ENCODE peak calls at places on chromosomes 2 and 18, in six cellular contexts. One of them, this sample, is unnamed.

GRCh38 chr2:158795110-158795924 is at the start of gene DAPL1:
- DNase-seq in NB4: peak
- DNase-seq in SK-N-SH: peak
- DNase-seq in cardiac fibroblast: no peak
- DNase-seq in upper lobe of left lung: no peak
- DNase-seq in fibroblast of lung: no peak
- DNase-seq in this sample: no peak

GRCh38 chr2:168722592-168722991 is 79.8 kb upstream of the NOSTRIN start:
- DNase-seq in NB4: no peak
- DNase-seq in SK-N-SH: no peak
- DNase-seq in cardiac fibroblast: peak
- DNase-seq in upper lobe of left lung: no peak
- DNase-seq in fibroblast of lung: peak
- DNase-seq in this sample: no peak

GRCh38 chr2:30756051-30756719 is 51.1 kb downstream of the CAPN13 start:
- DNase-seq in NB4: peak
- DNase-seq in SK-N-SH: peak
- DNase-seq in cardiac fibroblast: peak
- DNase-seq in upper lobe of left lung: no peak
- DNase-seq in fibroblast of lung: no peak
- DNase-seq in this sample: no peak

GRCh38 chr2:127200962-127201361 is 19.1 kb downstream of the CYP27C1 start:
- DNase-seq in NB4: no peak
- DNase-seq in SK-N-SH: no peak
- DNase-seq in cardiac fibroblast: no peak
- DNase-seq in upper lobe of left lung: no peak
- DNase-seq in fibroblast of lung: no peak
- DNase-seq in this sample: no peak

GRCh38 chr18:13443546-13443945 is 225.0 kb downstream of the LDLRAD4 start:
- DNase-seq in NB4: no peak
- DNase-seq in SK-N-SH: no peak
- DNase-seq in cardiac fibroblast: no peak
- DNase-seq in upper lobe of left lung: no peak
- DNase-seq in fibroblast of lung: no peak
- DNase-seq in this sample: no peak

GRCh38 chr2:144333144-144333555 is 186.8 kb downstream of the ZEB2 start:
- DNase-seq in NB4: no peak
- DNase-seq in SK-N-SH: no peak
- DNase-seq in cardiac fibroblast: no peak
- DNase-seq in upper lobe of left lung: no peak
- DNase-seq in fibroblast of lung: no peak
- DNase-seq in this sample: no peak

GRCh38 chr18:41326311-41326710 is 628.7 kb upstream of the PIK3C3 start:
- DNase-seq in NB4: no peak
- DNase-seq in SK-N-SH: no peak
- DNase-seq in cardiac fibroblast: peak
- DNase-seq in upper lobe of left lung: no peak
- DNase-seq in fibroblast of lung: peak
- DNase-seq in this sample: peak

GRCh38 chr18:55272510-55273243 is 313.4 kb upstream of the CCDC68 start:
- DNase-seq in NB4: no peak
- DNase-seq in SK-N-SH: no peak
- DNase-seq in cardiac fibroblast: no peak
- DNase-seq in upper lobe of left lung: no peak
- DNase-seq in fibroblast of lung: peak
- DNase-seq in this sample: no peak

GRCh38 chr18:77566604-77567003 is 317.0 kb downstream of the GALR1 start:
- DNase-seq in NB4: no peak
- DNase-seq in SK-N-SH: no peak
- DNase-seq in cardiac fibroblast: no peak
- DNase-seq in upper lobe of left lung: no peak
- DNase-seq in fibroblast of lung: no peak
- DNase-seq in this sample: no peak

GRCh38 chr2:81835318-81836000 is 1530.9 kb upstream of the LRRTM1 start:
- DNase-seq in NB4: peak
- DNase-seq in SK-N-SH: no peak
- DNase-seq in cardiac fibroblast: peak
- DNase-seq in upper lobe of left lung: no peak
- DNase-seq in fibroblast of lung: peak
- DNase-seq in this sample: no peak

DNA sequence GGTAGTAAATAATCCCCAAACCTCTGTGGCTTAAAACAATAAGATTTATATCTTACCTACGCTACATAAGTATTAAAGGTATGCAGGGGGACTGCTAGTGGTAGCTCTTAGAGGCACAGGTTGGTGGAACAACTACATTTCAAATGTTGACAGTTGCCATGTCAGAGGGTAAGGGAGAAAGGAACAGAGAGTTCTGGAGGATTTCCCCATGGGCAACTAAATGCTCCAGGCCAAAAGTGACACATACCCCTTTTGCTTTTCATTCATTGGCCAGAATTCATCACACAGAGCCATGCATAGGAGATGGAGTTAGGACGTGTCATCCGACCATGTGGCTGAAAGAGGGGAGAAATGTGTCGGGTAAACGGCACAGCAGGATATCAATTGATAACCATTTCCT is 133.2 kb downstream of the NAPG start:
- DNase-seq in NB4: no peak
- DNase-seq in SK-N-SH: no peak
- DNase-seq in cardiac fibroblast: no peak
- DNase-seq in upper lobe of left lung: no peak
- DNase-seq in fibroblast of lung: no peak
- DNase-seq in this sample: no peak
- TF ChIP-seq CTCF in NB4: no peak
- TF ChIP-seq CTCF in SK-N-SH: no peak
- TF ChIP-seq CTCF in cardiac fibroblast: no peak
- TF ChIP-seq CTCF in upper lobe of left lung: no peak
- TF ChIP-seq CTCF in fibroblast of lung: no peak
- TF ChIP-seq CTCF in this sample: no peak

GRCh38 chr2:180723712-180724111 is 256.7 kb upstream of the UBE2E3 start:
- DNase-seq in NB4: no peak
- DNase-seq in SK-N-SH: no peak
- DNase-seq in cardiac fibroblast: no peak
- DNase-seq in upper lobe of left lung: no peak
- DNase-seq in fibroblast of lung: no peak
- DNase-seq in this sample: no peak
- H3K4me3 ChIP-seq in NB4: no peak
- H3K4me3 ChIP-seq in SK-N-SH: no peak
- H3K4me3 ChIP-seq in cardiac fibroblast: no peak
- H3K4me3 ChIP-seq in upper lobe of left lung: no peak
- H3K4me3 ChIP-seq in fibroblast of lung: no peak
- H3K4me3 ChIP-seq in this sample: no peak

GRCh38 chr2:61854435-61855177 is 746 bp upstream of the FAM161A start:
- DNase-seq in NB4: peak
- DNase-seq in SK-N-SH: peak
- DNase-seq in cardiac fibroblast: peak
- DNase-seq in upper lobe of left lung: peak
- DNase-seq in fibroblast of lung: peak
- DNase-seq in this sample: peak
- TF ChIP-seq CTCF in NB4: no peak
- TF ChIP-seq CTCF in SK-N-SH: no peak
- TF ChIP-seq CTCF in cardiac fibroblast: no peak
- TF ChIP-seq CTCF in upper lobe of left lung: no peak
- TF ChIP-seq CTCF in fibroblast of lung: no peak
- TF ChIP-seq CTCF in this sample: no peak

GRCh38 chr2:28397043-28397381 is 4.4 kb downstream of the FOSL2 start:
- DNase-seq in NB4: no peak
- DNase-seq in SK-N-SH: no peak
- DNase-seq in cardiac fibroblast: no peak
- DNase-seq in upper lobe of left lung: no peak
- DNase-seq in fibroblast of lung: no peak
- DNase-seq in this sample: no peak
- H3K4me3 ChIP-seq in NB4: peak
- H3K4me3 ChIP-seq in SK-N-SH: peak
- H3K4me3 ChIP-seq in cardiac fibroblast: peak
- H3K4me3 ChIP-seq in upper lobe of left lung: no peak
- H3K4me3 ChIP-seq in fibroblast of lung: peak
- H3K4me3 ChIP-seq in this sample: peak

DNA sequence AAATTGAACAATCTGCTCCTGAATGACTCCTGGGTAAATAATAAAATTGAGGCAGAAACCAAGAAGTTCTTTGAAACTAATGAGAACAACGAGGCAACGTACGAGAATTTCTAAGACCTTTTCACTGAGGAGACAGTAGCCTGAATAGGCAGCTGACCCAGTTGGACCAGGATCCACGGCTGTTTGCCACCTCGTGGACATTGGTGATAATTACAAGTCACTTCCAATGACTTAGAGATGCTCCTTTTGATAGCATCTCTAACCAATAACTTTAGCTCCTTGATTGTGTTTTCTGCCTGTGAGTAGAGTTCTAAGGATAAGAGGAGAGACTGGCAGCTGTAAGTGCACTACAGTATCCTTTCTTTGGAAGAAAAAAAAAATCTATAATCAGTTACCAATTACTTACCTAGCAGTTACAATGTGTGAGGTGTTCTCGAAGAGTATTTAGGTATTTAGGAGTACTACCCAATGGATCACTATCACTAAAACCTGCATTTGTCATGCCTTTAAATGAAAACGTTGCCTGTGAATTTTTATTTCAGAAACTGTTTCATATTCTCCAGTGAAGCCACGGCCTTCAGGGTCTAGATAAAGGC is 31.3 kb upstream of the CNTNAP5 start:
- DNase-seq in NB4: peak
- DNase-seq in SK-N-SH: peak
- DNase-seq in cardiac fibroblast: peak
- DNase-seq in upper lobe of left lung: peak
- DNase-seq in fibroblast of lung: no peak
- DNase-seq in this sample: no peak
- TF ChIP-seq CTCF in NB4: peak
- TF ChIP-seq CTCF in SK-N-SH: peak
- TF ChIP-seq CTCF in cardiac fibroblast: peak
- TF ChIP-seq CTCF in upper lobe of left lung: peak
- TF ChIP-seq CTCF in fibroblast of lung: no peak
- TF ChIP-seq CTCF in this sample: no peak

DNA sequence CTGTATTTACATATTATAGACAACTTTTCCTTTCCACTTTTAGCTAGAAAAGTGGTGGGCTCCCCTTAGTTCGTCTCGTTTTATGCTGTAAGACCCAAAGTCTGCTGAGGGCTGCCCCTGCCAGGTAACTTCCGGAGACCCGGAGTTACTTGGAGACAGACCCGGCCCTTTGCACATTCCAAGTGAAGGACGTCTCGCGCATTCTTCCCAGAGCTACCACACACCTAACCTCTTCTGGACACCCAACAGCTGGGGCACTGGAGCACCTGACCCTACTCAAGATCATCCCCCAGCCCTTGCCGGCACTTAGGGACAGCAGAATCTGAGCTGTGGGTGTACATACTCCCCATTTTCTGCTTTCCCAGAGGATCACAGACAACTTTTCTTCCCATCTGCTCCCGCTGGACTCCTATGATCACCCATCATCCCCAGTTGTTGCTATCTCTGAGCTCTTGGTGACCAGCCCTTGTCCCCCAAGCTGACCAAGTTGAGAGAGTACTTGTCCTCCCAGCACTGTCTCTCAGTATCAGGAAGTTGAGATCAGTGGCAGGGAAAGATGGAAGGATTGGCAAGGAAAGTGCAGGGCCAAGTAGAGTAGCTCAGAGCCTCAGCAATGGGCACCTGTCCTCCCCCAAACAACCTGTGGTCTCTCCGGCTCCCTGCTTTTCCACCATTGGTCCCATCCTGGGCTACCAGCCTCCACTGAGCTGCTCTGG is 8.4 kb upstream of the SATB2 start:
- DNase-seq in NB4: no peak
- DNase-seq in SK-N-SH: no peak
- DNase-seq in cardiac fibroblast: no peak
- DNase-seq in upper lobe of left lung: no peak
- DNase-seq in fibroblast of lung: no peak
- DNase-seq in this sample: no peak
- H3K4me3 ChIP-seq in NB4: no peak
- H3K4me3 ChIP-seq in SK-N-SH: no peak
- H3K4me3 ChIP-seq in cardiac fibroblast: no peak
- H3K4me3 ChIP-seq in upper lobe of left lung: no peak
- H3K4me3 ChIP-seq in fibroblast of lung: no peak
- H3K4me3 ChIP-seq in this sample: no peak

This sample was measured in astrocyte of the cerebellum.